ENCODE peak calls at places on chromosomes 2 and 18, in ten cellular contexts. H is stomach, Y is Panc1, Q is HL-60, N is endothelial cell of umbilical vein, S is HepG2, U is K562, K is spleen, Z is breast epithelium, D is HCT116. I is an unnamed sample. For H3K27me3, the result is how much of the 10 kb centered on the place peaks cover.

GRCh38 chr2:7203056-7203467 is 285.9 kb downstream of the RNF144A start:
- DNase-seq in H (peak), Y (peak), Q (peak), N (peak), S (peak), U (peak), K (no peak), Z (no peak), D (peak), I (peak)

GRCh38 chr18:31778391-31778950 is 17.8 kb upstream of the SLC25A52 start:
- DNase-seq in H (no peak), Y (no peak), Q (no peak), N (no peak), S (no peak), U (no peak), K (no peak), Z (no peak), D (no peak), I (no peak)

GRCh38 chr2:179720173-179720772 is 141.1 kb downstream of the ZNF385B start:
- DNase-seq in H (no peak), Y (no peak), Q (no peak), N (no peak), S (no peak), U (no peak), K (no peak), Z (no peak), D (no peak), I (no peak)

GRCh38 chr2:102848366-102848839 is 86.6 kb downstream of the TMEM182 start:
- DNase-seq in H (peak), Y (no peak), Q (peak), N (peak), S (peak), U (peak), K (peak), Z (no peak), D (no peak), I (peak)

GRCh38 chr2:141923657-141924056 is 207.2 kb downstream of the LRP1B start:
- DNase-seq in H (no peak), Y (no peak), Q (no peak), N (no peak), S (no peak), U (no peak), K (no peak), Z (no peak), D (no peak), I (no peak)

GRCh38 chr18:23353459-23353858 is 99.6 kb upstream of the RIOK3 start:
- DNase-seq in H (no peak), Y (no peak), Q (no peak), N (no peak), S (no peak), U (no peak), K (no peak), Z (no peak), D (no peak), I (no peak)

GRCh38 chr18:7206231-7206630 is 24.7 kb upstream of the LRRC30 start:
- DNase-seq in H (no peak), Y (no peak), Q (no peak), N (no peak), S (no peak), U (no peak), K (no peak), Z (no peak), D (no peak), I (no peak)

GRCh38 chr2:144515694-144516416 is 4.1 kb downstream of the ZEB2 start:
- DNase-seq in H (no peak), Y (no peak), Q (no peak), N (peak), S (no peak), U (peak), K (peak), Z (no peak), D (no peak), I (peak)

GRCh38 chr2:174553811-174554493 is 43.7 kb downstream of the WIPF1 start:
- DNase-seq in H (no peak), Y (no peak), Q (no peak), N (no peak), S (no peak), U (no peak), K (peak), Z (no peak), D (no peak), I (peak)

GRCh38 chr18:8787764-8788163 is 82.4 kb downstream of the MTCL1 start:
- DNase-seq in H (no peak), Y (no peak), Q (no peak), N (no peak), S (no peak), U (no peak), K (no peak), Z (no peak), D (no peak), I (no peak)

GRCh38 chr2:174330945-174331619 is 3.7 kb upstream of the SP9 start:
- DNase-seq in H (no peak), Y (no peak), Q (no peak), N (no peak), S (no peak), U (no peak), K (no peak), Z (no peak), D (no peak), I (no peak)

GRCh38 chr2:127771756-127772155 is 39.2 kb downstream of the WDR33 start:
- DNase-seq in H (no peak), Y (no peak), Q (no peak), N (peak), S (no peak), U (no peak), K (no peak), Z (no peak), D (no peak), I (no peak)

GRCh38 chr2:127776122-127776780 is 34.7 kb downstream of the WDR33 start:
- DNase-seq in H (no peak), Y (no peak), Q (no peak), N (no peak), S (peak), U (no peak), K (no peak), Z (no peak), D (no peak), I (no peak)

GRCh38 chr2:127769587-127769986 is 41.4 kb downstream of the WDR33 start:
- DNase-seq in H (no peak), Y (no peak), Q (no peak), N (no peak), S (no peak), U (no peak), K (no peak), Z (no peak), D (no peak), I (no peak)

GRCh38 chr2:127768775-127769479 is 42.0 kb downstream of the WDR33 start:
- DNase-seq in H (no peak), Y (no peak), Q (no peak), N (no peak), S (no peak), U (no peak), K (no peak), Z (no peak), D (no peak), I (no peak)

GRCh38 chr2:127770973-127771735 is 39.8 kb downstream of the WDR33 start:
- DNase-seq in H (no peak), Y (no peak), Q (peak), N (peak), S (peak), U (no peak), K (no peak), Z (no peak), D (no peak), I (no peak)
- H3K27ac ChIP-seq in H (no peak), Y (no peak), Q (no peak), N (peak), S (no peak), U (no peak), K (no peak), Z (no peak), D (no peak), I (no peak)

DNA sequence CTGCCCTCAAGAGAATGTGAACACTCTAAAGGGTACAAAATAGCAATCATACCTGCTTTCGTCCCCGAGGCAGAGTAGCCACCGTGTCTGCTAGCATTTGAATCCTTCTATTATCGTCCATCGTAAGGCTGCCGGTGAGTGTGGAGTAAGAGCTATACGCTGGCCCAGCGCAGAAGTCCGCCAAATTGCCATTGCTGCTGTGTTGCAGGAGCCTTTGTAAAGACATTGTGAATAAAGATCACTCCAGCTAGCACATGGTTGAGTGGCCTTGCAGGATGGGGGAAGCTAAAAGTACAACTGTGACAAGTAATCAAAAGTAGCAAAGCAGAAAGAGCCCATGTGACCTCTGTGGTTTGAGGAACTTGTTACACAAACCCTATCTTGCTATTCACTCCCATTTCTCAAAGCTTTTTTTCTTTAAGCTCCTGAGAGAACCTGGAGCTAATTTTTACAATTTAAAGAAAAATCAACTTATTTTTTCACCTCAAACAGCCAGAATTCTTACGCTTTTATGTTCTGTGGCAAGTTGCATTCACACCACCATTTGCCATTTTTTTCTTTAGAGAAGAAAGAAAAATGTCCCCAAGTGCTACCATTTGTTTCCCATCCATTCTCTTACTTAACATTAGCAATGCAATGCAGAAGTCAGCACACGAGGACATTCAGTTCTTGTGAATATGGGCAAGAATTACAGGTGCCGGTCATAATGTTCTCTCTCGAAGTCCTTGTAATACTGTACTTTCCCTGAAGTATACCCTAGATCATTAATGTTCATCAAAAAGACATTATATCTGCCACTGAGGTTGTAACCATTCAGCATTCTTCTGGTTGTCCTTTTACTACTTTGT is at the start of gene CYTIP:
- DNase-seq in H (peak), Y (no peak), Q (peak), N (no peak), S (no peak), U (no peak), K (peak), Z (no peak), D (no peak), I (peak)
- TF ChIP-seq POLR2AphosphoS5 in H (peak), Y (no peak), Q (peak), N (no peak), S (no peak), U (no peak), K (peak), Z (no peak), D (no peak), I (peak)

GRCh38 chr2:391658-392170 is 103.8 kb upstream of the ALKAL2 start:
- DNase-seq in H (no peak), Y (no peak), Q (no peak), N (no peak), S (no peak), U (no peak), K (no peak), Z (no peak), D (no peak), I (no peak)
- H3K27me3 ChIP-seq in H (under half), Y (under half), Q (under half), N (under half), S (under half), U (under half), K (under half), Z (under half), D (under half), I (under half)

GRCh38 chr2:212712466-212712865 is 173.9 kb upstream of the ERBB4 start:
- DNase-seq in H (no peak), Y (no peak), Q (no peak), N (no peak), S (no peak), U (no peak), K (no peak), Z (no peak), D (no peak), I (no peak)

GRCh38 chr2:212708346-212708745 is 169.7 kb upstream of the ERBB4 start:
- DNase-seq in H (no peak), Y (no peak), Q (no peak), N (no peak), S (no peak), U (no peak), K (no peak), Z (no peak), D (no peak), I (no peak)

GRCh38 chr2:212712991-212713390 is 174.4 kb upstream of the ERBB4 start:
- DNase-seq in H (no peak), Y (no peak), Q (no peak), N (no peak), S (no peak), U (no peak), K (no peak), Z (no peak), D (no peak), I (no peak)

GRCh38 chr2:212711851-212712250 is 173.2 kb upstream of the ERBB4 start:
- DNase-seq in H (no peak), Y (peak), Q (no peak), N (no peak), S (no peak), U (no peak), K (no peak), Z (no peak), D (no peak), I (no peak)

GRCh38 chr2:212709287-212709686 is 170.7 kb upstream of the ERBB4 start:
- DNase-seq in H (no peak), Y (no peak), Q (no peak), N (no peak), S (no peak), U (no peak), K (no peak), Z (no peak), D (no peak), I (no peak)
- H3K27ac ChIP-seq in H (no peak), Y (no peak), Q (no peak), N (no peak), S (no peak), U (no peak), K (no peak), Z (no peak), D (no peak), I (no peak)

GRCh38 chr2:28752608-28752984 is 966 bp downstream of the PPP1CB start:
- DNase-seq in H (no peak), Y (no peak), Q (no peak), N (peak), S (no peak), U (no peak), K (no peak), Z (no peak), D (no peak), I (no peak)

GRCh38 chr2:28753043-28753683 is 1.5 kb downstream of the PPP1CB start:
- DNase-seq in H (peak), Y (peak), Q (no peak), N (peak), S (peak), U (peak), K (peak), Z (peak), D (peak), I (peak)

GRCh38 chr2:28751102-28751955 is at the start of gene PPP1CB:
- DNase-seq in H (peak), Y (peak), Q (peak), N (peak), S (peak), U (peak), K (peak), Z (peak), D (peak), I (peak)

GRCh38 chr2:28750316-28751101 is 1.1 kb upstream of the PPP1CB start:
- DNase-seq in H (no peak), Y (no peak), Q (no peak), N (peak), S (no peak), U (peak), K (no peak), Z (no peak), D (no peak), I (peak)

DNA sequence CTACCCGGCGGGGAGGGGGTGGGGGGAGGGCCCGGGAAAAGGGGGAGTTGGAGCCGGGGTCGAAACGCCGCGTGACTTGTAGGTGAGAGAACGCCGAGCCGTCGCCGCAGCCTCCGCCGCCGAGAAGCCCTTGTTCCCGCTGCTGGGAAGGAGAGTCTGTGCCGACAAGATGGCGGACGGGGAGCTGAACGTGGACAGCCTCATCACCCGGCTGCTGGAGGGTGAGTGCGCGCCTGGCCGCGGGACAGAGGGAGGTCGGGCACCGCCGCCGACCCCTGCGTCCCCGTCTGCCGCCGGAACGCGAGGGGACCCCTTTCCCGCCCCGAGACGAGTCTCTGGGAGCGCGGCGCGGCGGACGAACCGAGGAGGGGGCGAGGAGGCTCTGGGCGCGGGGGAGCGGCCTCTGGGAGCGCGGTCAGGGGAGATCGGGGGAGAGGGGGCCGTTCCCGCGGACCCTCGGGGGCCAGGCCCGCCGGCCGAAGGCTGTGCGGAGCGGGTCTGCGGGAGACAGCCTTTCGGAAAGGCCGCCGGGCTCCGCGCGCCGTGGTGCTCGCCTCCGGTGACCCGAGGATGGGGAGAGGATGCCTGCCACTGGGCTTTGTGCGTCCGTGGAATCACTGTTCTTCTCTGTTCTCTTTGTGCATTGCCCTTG is 452 bp downstream of the PPP1CB start:
- DNase-seq in H (peak), Y (no peak), Q (no peak), N (no peak), S (no peak), U (no peak), K (peak), Z (no peak), D (no peak), I (no peak)
- TF ChIP-seq POLR2AphosphoS5 in H (no peak), Y (no peak), Q (peak), N (peak), S (no peak), U (peak), K (no peak), Z (peak), D (no peak), I (peak)

DNA sequence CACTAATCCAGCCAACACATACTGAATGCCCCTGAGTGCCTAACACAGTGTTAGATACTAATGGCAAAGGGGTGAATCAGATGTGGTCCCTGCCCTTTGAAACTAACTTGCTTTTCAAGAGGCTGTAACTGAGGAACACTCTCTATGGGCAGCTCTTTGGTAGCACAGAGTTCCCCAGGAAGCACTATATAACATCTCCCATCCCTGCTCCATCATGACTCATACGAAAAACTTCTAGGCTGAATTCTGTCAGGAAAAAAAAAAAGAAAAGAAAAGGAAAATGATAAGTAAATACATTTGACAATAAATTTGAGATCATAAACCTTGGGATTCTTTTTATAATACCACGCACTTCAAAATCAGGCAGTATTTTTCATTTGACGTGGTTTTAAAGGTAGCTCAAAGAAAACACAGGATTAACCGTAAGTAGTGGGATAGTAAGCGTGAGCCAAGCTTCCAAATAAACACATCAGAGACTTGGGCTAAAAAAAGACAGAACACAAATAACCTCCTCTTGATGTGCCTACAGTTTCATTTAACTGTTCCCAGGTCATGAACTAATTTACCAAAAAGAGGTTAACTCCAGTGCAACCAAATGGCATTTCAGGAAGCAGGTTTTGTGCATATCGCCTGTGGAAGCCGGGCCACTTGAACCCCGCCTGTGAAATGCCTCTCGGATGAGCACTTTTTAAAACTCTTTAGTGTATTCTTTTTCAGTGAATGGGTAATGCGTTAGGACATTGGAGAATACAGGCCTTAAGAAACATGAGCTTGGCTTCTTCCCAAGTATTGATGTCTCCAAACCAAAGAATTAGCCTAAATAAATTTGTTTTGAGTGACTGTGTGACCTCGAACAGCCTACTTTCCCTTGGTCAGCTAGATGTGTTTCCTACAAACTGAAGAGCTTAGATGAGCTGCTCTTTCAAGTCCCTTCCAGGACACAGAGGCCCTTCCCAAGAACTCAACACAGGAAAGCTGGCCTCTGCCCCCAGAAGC is 42.0 kb downstream of the RDH14 start:
- DNase-seq in H (no peak), Y (no peak), Q (no peak), N (no peak), S (peak), U (no peak), K (no peak), Z (no peak), D (no peak), I (no peak)
- H3K27me3 ChIP-seq in H (under half), Y (under half), Q (under half), N (under half), S (under half), U (under half), K (under half), Z (under half), D (under half), I (under half)

DNA sequence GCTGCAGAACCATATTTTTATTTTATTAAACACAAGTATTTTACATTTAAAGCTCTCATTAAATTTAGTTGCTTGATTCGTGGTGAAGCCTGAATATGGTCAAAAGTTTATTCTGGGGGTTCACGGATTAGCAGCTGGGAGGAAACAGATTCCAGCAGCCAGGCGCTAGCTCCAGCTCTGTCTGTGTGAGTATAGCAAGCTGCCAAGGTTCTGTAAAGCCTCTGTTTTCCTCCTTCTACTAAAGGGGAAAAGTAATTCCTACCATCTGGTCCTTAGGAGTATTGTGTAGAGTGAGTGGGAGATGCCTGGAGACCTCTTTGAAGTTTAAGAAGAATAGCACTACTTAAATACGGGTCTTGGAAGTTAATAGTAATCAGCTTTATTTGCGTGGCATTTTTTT is 22.6 kb downstream of the GATA6 start:
- DNase-seq in H (no peak), Y (no peak), Q (no peak), N (peak), S (no peak), U (no peak), K (no peak), Z (no peak), D (no peak), I (no peak)
- H3K27ac ChIP-seq in H (peak), Y (no peak), Q (no peak), N (peak), S (no peak), U (no peak), K (peak), Z (peak), D (no peak), I (peak)